ENCODE peak calls at places on chromosomes 16 and 17, in five cellular contexts. K is spleen, Z is GM12891, P is suprapubic skin, I is endothelial cell of umbilical vein. O is an unnamed sample.

GRCh38 chr17:17225901-17226300 is 11.1 kb downstream of the FLCN start:
- DNase-seq in I (no peak), Z (no peak), P (no peak), K (peak; percentile 54), O (no peak)

GRCh38 chr17:79919164-79919585 is 79.9 kb upstream of the CBX4 start:
- DNase-seq in I (peak; percentile 62), Z (no peak), P (no peak), K (peak; percentile 90), O (no peak)

GRCh38 chr16:67702130-67702529 is 17.0 kb downstream of the GFOD2 start:
- DNase-seq in K (no peak), P (no peak), I (no peak), Z (no peak), O (no peak)

GRCh38 chr16:67173808-67174705 is 3.7 kb downstream of the NOL3 start:
- DNase-seq in I (peak; percentile 90), P (peak; percentile 91), K (peak; percentile 93), Z (no peak), O (no peak)

GRCh38 chr17:45406107-45406506 is 26.6 kb downstream of the ARHGAP27 start:
- DNase-seq in P (no peak), K (no peak), I (no peak), Z (no peak), O (no peak)

GRCh38 chr16:12362482-12363458 is 386.2 kb downstream of the SNX29 start:
- DNase-seq in P (peak; percentile 73), Z (no peak), K (no peak), I (peak; percentile 38), O (no peak)

GRCh38 chr16:29311636-29312344 is 94.7 kb downstream of the NPIPB11 start:
- DNase-seq in P (no peak), Z (no peak), K (no peak), I (no peak), O (no peak)

GRCh38 chr16:1732071-1732470 is 26.1 kb downstream of the MAPK8IP3 start:
- DNase-seq in I (no peak), Z (no peak), K (no peak), P (no peak), O (no peak)

GRCh38 chr16:17451835-17452234 is 18.9 kb downstream of the XYLT1 start:
- DNase-seq in K (no peak), Z (no peak), P (no peak), I (no peak), O (no peak)

GRCh38 chr16:30142672-30143346 is 19.8 kb upstream of the MAPK3 start:
- DNase-seq in I (no peak), K (no peak), Z (no peak), P (no peak), O (no peak)

GRCh38 chr17:43468746-43469544 is 14.8 kb upstream of the DHX8 start:
- DNase-seq in Z (no peak), K (no peak), P (no peak), I (no peak), O (no peak)

GRCh38 chr16:74607967-74608356 is 1.0 kb upstream of the GLG1 start:
- DNase-seq in P (peak; percentile 55), I (no peak), K (no peak), Z (no peak), O (no peak)

GRCh38 chr17:73681946-73682345 is 37.7 kb upstream of the SDK2 start:
- DNase-seq in I (no peak), K (no peak), P (no peak), Z (no peak), O (no peak)

GRCh38 chr16:69286941-69287713 is 24.0 kb upstream of the VPS4A start:
- DNase-seq in Z (no peak), K (no peak), I (peak; percentile 84), P (no peak), O (no peak)

GRCh38 chr16:29231231-29231630 is 175.3 kb downstream of the NPIPB11 start:
- DNase-seq in Z (no peak), K (no peak), I (no peak), P (no peak), O (peak; percentile 60)

GRCh38 chr16:79525132-79525531 is 75.4 kb downstream of the MAF start:
- DNase-seq in I (no peak), K (no peak), Z (no peak), P (no peak), O (no peak)

GRCh38 chr16:73737637-73738036 is 559.0 kb upstream of the PSMD7 start:
- DNase-seq in K (no peak), I (no peak), P (no peak), Z (no peak), O (no peak)

GRCh38 chr17:72945468-72945867 is 147.0 kb downstream of the SLC39A11 start:
- DNase-seq in Z (no peak), I (no peak), K (no peak), P (no peak), O (no peak)

GRCh38 chr17:34412965-34413441 is 50.0 kb upstream of the CCL1 start:
- DNase-seq in Z (no peak), P (no peak), I (peak; percentile 44), K (no peak), O (no peak)

GRCh38 chr16:56551796-56552738 is 12.8 kb upstream of the MT4 start:
- DNase-seq in Z (no peak), I (no peak), K (no peak), P (no peak), O (no peak)

GRCh38 chr17:77490361-77491183 is 349.8 kb downstream of the SEC14L1 start:
- DNase-seq in I (no peak), P (peak; percentile 58), K (peak; percentile 80), Z (peak; percentile 9), O (no peak)

GRCh38 chr17:79028496-79029326 is 4.7 kb downstream of the C1QTNF1 start:
- DNase-seq in Z (no peak), I (no peak), K (peak; percentile 46), P (peak; percentile 49), O (no peak)

GRCh38 chr16:85733155-85733838 is 17.6 kb downstream of the C16orf74 start:
- DNase-seq in P (no peak), K (no peak), Z (no peak), I (no peak), O (no peak)

GRCh38 chr16:68668266-68668665 is 23.2 kb downstream of the CDH3 start:
- DNase-seq in P (no peak), Z (no peak), I (no peak), K (no peak), O (no peak)

GRCh38 chr17:56441331-56441730 is 152.2 kb upstream of the NOG start:
- DNase-seq in K (no peak), I (peak; percentile 14), Z (no peak), P (no peak), O (no peak)

GRCh38 chr17:876272-876671 is 94.1 kb downstream of the MRM3 start:
- DNase-seq in K (no peak), Z (no peak), I (no peak), P (no peak), O (no peak)

GRCh38 chr17:79340286-79340685 is 265.7 kb downstream of the ENGASE start:
- DNase-seq in Z (peak; percentile 43), K (peak; percentile 80), I (no peak), P (no peak), O (no peak)

GRCh38 chr16:72903176-72903575 is 144.8 kb downstream of the ZFHX3 start:
- DNase-seq in Z (no peak), I (no peak), P (no peak), K (no peak), O (no peak)

GRCh38 chr17:36722121-36722902 is 120.9 kb downstream of the MRM1 start:
- DNase-seq in Z (peak; percentile 90), I (peak; percentile 15), K (peak; percentile 94), P (no peak), O (no peak)

GRCh38 chr17:65896889-65897288 is 295.0 kb downstream of the CEP112 start:
- DNase-seq in Z (no peak), K (no peak), P (no peak), I (no peak), O (no peak)

GRCh38 chr16:74650966-74651567 is 15.6 kb downstream of the RFWD3 start:
- DNase-seq in I (peak; percentile 27), P (no peak), Z (no peak), K (no peak), O (no peak)

GRCh38 chr17:77345260-77345910 is 204.6 kb downstream of the SEC14L1 start:
- DNase-seq in P (no peak), I (no peak), Z (no peak), K (no peak), O (peak; percentile 64)

GRCh38 chr17:29155235-29155965 is 24.8 kb downstream of the MYO18A start:
- DNase-seq in K (peak; percentile 81), I (peak; percentile 66), P (no peak), Z (no peak), O (no peak)

GRCh38 chr17:38619937-38620550 is 14.3 kb upstream of the SRCIN1 start:
- DNase-seq in K (peak; percentile 14), Z (no peak), P (peak; percentile 24), I (no peak), O (no peak)

GRCh38 chr16:81778861-81779539 is at the start of gene PLCG2:
- DNase-seq in I (peak; percentile 60), P (peak; percentile 75), K (peak; percentile 98), Z (peak; percentile 82), O (no peak)
- TF ChIP-seq POLR2AphosphoS5 in I (peak; percentile 39), P (no peak), K (peak; percentile 80), Z (peak; percentile 58), O (no peak)

GRCh38 chr17:50632637-50633036 is 2.0 kb upstream of the ABCC3 start:
- DNase-seq in Z (no peak), I (no peak), K (no peak), P (no peak), O (no peak)

GRCh38 chr17:50631195-50631907 is 3.3 kb upstream of the ABCC3 start:
- DNase-seq in P (no peak), K (no peak), Z (no peak), I (no peak), O (no peak)

GRCh38 chr17:50631908-50632571 is 2.6 kb upstream of the ABCC3 start:
- DNase-seq in P (no peak), K (no peak), Z (no peak), I (no peak), O (no peak)

GRCh38 chr17:50629902-50630301 is 4.8 kb upstream of the ABCC3 start:
- DNase-seq in K (no peak), Z (no peak), P (no peak), I (no peak), O (no peak)

DNA sequence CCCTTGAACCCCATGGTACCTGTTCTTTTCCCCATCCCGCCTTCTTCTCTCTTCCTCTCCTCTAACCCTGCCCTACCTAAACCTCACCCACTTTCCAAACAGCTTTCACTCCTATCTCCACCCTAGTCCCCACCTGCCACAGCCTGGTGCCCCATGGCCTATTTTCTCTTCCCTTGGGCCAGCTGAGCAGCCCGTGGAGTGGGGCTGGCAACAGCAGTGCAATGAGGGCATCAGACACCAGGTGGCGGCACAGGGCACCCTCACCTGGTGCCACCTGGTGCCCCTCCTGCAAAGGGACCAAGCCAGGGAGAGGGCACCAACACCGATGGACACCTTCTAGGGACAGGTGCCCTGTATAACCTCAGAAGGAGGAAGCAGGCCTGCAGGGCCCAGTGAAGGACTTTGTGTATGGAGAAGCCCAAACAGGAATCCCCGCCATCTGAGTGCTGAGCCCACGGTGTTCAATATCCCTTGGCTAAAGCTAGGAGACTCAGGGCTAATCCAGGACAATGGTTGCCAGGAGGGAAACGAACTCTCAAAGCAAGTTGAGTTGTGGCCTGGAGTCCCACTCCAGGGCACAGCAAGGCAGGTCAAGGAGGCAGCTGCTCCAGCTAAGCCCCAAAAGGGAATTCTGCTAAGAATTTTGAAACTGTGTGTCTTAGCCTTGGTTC is 4.0 kb upstream of the ABCC3 start:
- DNase-seq in Z (peak; percentile 65), I (peak; percentile 34), P (no peak), K (peak; percentile 81), O (no peak)
- TF ChIP-seq POLR2AphosphoS5 in Z (no peak), I (no peak), P (no peak), K (no peak), O (no peak)

GRCh38 chr16:28175715-28176114 is 36.0 kb downstream of the XPO6 start:
- DNase-seq in Z (no peak), P (no peak), I (no peak), K (no peak), O (no peak)
- TF ChIP-seq POLR2AphosphoS5 in Z (no peak), P (no peak), I (no peak), K (no peak), O (no peak)

GRCh38 chr17:27455914-27456680 is at the start of gene KSR1:
- DNase-seq in Z (peak; percentile 96), K (peak; percentile 97), P (peak; percentile 83), I (peak; percentile 78), O (no peak)
- TF ChIP-seq POLR2AphosphoS5 in Z (no peak), K (peak; percentile 82), P (no peak), I (peak; percentile 84), O (no peak)